ENCODE peak calls at places on chromosomes 6 and 20, in five cellular contexts. One of them, this sample, is unnamed.

GRCh38 chr20:58714340-58714922 is 21.8 kb downstream of the NPEPL1 start:
- DNase-seq in GM12878: no peak
- DNase-seq in NCI-H1417: no peak
- DNase-seq in Kasumi-1: no peak
- DNase-seq in GM18507: no peak
- DNase-seq in this sample: no peak

GRCh38 chr6:46626228-46626909 is 26.2 kb downstream of the CYP39A1 start:
- DNase-seq in Kasumi-1: peak; percentile 37
- DNase-seq in NCI-H1417: peak; percentile 3
- DNase-seq in GM18507: no peak
- DNase-seq in GM12878: peak; percentile 7
- DNase-seq in this sample: peak; percentile 24

GRCh38 chr6:40634429-40634828 is 47.3 kb upstream of the LRFN2 start:
- DNase-seq in GM12878: no peak
- DNase-seq in NCI-H1417: peak; percentile 68
- DNase-seq in Kasumi-1: no peak
- DNase-seq in GM18507: no peak
- DNase-seq in this sample: no peak

GRCh38 chr6:133396225-133396624 is 155.1 kb downstream of the EYA4 start:
- DNase-seq in GM18507: no peak
- DNase-seq in NCI-H1417: no peak
- DNase-seq in GM12878: no peak
- DNase-seq in Kasumi-1: no peak
- DNase-seq in this sample: no peak

GRCh38 chr6:31525553-31525931 is 3.2 kb upstream of the MCCD1 start:
- DNase-seq in NCI-H1417: no peak
- DNase-seq in Kasumi-1: no peak
- DNase-seq in GM12878: no peak
- DNase-seq in GM18507: no peak
- DNase-seq in this sample: no peak

GRCh38 chr6:150142304-150142656 is 564 bp upstream of the PPP1R14C start:
- DNase-seq in GM18507: no peak
- DNase-seq in GM12878: no peak
- DNase-seq in NCI-H1417: no peak
- DNase-seq in Kasumi-1: peak; percentile 13
- DNase-seq in this sample: no peak

GRCh38 chr6:193773-194310 is 98.4 kb upstream of the DUSP22 start:
- DNase-seq in NCI-H1417: no peak
- DNase-seq in GM12878: peak; percentile 93
- DNase-seq in Kasumi-1: no peak
- DNase-seq in GM18507: no peak
- DNase-seq in this sample: peak; percentile 82

GRCh38 chr20:19758888-19759331 is 852 bp downstream of the RIN2 start:
- DNase-seq in NCI-H1417: no peak
- DNase-seq in GM18507: no peak
- DNase-seq in GM12878: no peak
- DNase-seq in Kasumi-1: no peak
- DNase-seq in this sample: no peak

GRCh38 chr6:147869223-147869600 is 360.7 kb downstream of the SAMD5 start:
- DNase-seq in NCI-H1417: no peak
- DNase-seq in Kasumi-1: no peak
- DNase-seq in GM12878: no peak
- DNase-seq in GM18507: no peak
- DNase-seq in this sample: no peak

GRCh38 chr6:161462148-161462547 is 188.3 kb upstream of the AGPAT4 start:
- DNase-seq in GM18507: no peak
- DNase-seq in NCI-H1417: no peak
- DNase-seq in GM12878: no peak
- DNase-seq in Kasumi-1: no peak
- DNase-seq in this sample: no peak

GRCh38 chr6:141077355-141078333 is 1055.1 kb upstream of the GJE1 start:
- DNase-seq in Kasumi-1: peak; percentile 20
- DNase-seq in GM18507: no peak
- DNase-seq in GM12878: no peak
- DNase-seq in NCI-H1417: no peak
- DNase-seq in this sample: no peak

GRCh38 chr6:108118791-108119211 is 44.3 kb upstream of the OSTM1 start:
- DNase-seq in GM12878: no peak
- DNase-seq in Kasumi-1: no peak
- DNase-seq in GM18507: no peak
- DNase-seq in NCI-H1417: no peak
- DNase-seq in this sample: no peak

GRCh38 chr6:22332216-22332615 is 35.4 kb upstream of the PRL start:
- DNase-seq in GM18507: no peak
- DNase-seq in NCI-H1417: no peak
- DNase-seq in Kasumi-1: no peak
- DNase-seq in GM12878: no peak
- DNase-seq in this sample: no peak

GRCh38 chr6:16187185-16187584 is 51.2 kb upstream of the GMPR start:
- DNase-seq in GM18507: no peak
- DNase-seq in Kasumi-1: no peak
- DNase-seq in GM12878: no peak
- DNase-seq in NCI-H1417: no peak
- DNase-seq in this sample: no peak

GRCh38 chr6:82364087-82365010 is 732 bp downstream of the TPBG start:
- DNase-seq in GM18507: no peak
- DNase-seq in GM12878: no peak
- DNase-seq in Kasumi-1: peak; percentile 48
- DNase-seq in NCI-H1417: peak; percentile 81
- DNase-seq in this sample: peak; percentile 58

GRCh38 chr6:56521454-56521853 is 121.2 kb downstream of the DST start:
- DNase-seq in NCI-H1417: no peak
- DNase-seq in GM18507: no peak
- DNase-seq in Kasumi-1: no peak
- DNase-seq in GM12878: no peak
- DNase-seq in this sample: no peak

GRCh38 chr20:22577515-22578220 is 6.7 kb downstream of the FOXA2 start:
- DNase-seq in GM18507: no peak
- DNase-seq in GM12878: no peak
- DNase-seq in Kasumi-1: no peak
- DNase-seq in NCI-H1417: no peak
- DNase-seq in this sample: no peak

GRCh38 chr6:96521267-96521624 is 360 bp upstream of the UFL1 start:
- DNase-seq in GM12878: no peak
- DNase-seq in GM18507: no peak
- DNase-seq in Kasumi-1: peak; percentile 76
- DNase-seq in NCI-H1417: no peak
- DNase-seq in this sample: no peak

GRCh38 chr6:42315220-42315990 is 97.7 kb upstream of the MRPS10 start:
- DNase-seq in GM12878: no peak
- DNase-seq in GM18507: no peak
- DNase-seq in NCI-H1417: no peak
- DNase-seq in Kasumi-1: no peak
- DNase-seq in this sample: no peak

GRCh38 chr20:48722737-48723191 is 105.0 kb downstream of the PREX1 start:
- DNase-seq in GM18507: no peak
- DNase-seq in Kasumi-1: peak; percentile 21
- DNase-seq in GM12878: no peak
- DNase-seq in NCI-H1417: no peak
- DNase-seq in this sample: peak; percentile 60

GRCh38 chr6:109580519-109580918 is 97.5 kb upstream of the ZBTB24 start:
- DNase-seq in GM18507: no peak
- DNase-seq in Kasumi-1: no peak
- DNase-seq in NCI-H1417: no peak
- DNase-seq in GM12878: no peak
- DNase-seq in this sample: no peak

GRCh38 chr6:79762370-79762769 is 131.2 kb downstream of the SH3BGRL2 start:
- DNase-seq in GM18507: no peak
- DNase-seq in Kasumi-1: no peak
- DNase-seq in NCI-H1417: peak; percentile 24
- DNase-seq in GM12878: no peak
- DNase-seq in this sample: no peak

This sample was measured in GM06990.